ENCODE peak calls at places on chromosome 5, in five cellular contexts. One of them, this sample, is unnamed.

GRCh38 chr5:157559301-157559700 is 16.3 kb downstream of the ADAM19 start:
- DNase-seq in ovary: no peak
- DNase-seq in keratinocyte: peak; percentile 36
- DNase-seq in progenitor cell of endocrine pancreas: no peak
- DNase-seq in NB4: no peak
- DNase-seq in this sample: peak; percentile 93

GRCh38 chr5:117077142-117077541 is 502.5 kb upstream of the SEMA6A start:
- DNase-seq in ovary: no peak
- DNase-seq in NB4: peak; percentile 14
- DNase-seq in keratinocyte: no peak
- DNase-seq in progenitor cell of endocrine pancreas: no peak
- DNase-seq in this sample: no peak

GRCh38 chr5:155633338-155633957 is 619.9 kb downstream of the KIF4B start:
- DNase-seq in progenitor cell of endocrine pancreas: no peak
- DNase-seq in ovary: no peak
- DNase-seq in keratinocyte: no peak
- DNase-seq in NB4: no peak
- DNase-seq in this sample: no peak

GRCh38 chr5:62466228-62466627 is 53.7 kb downstream of the IPO11 start:
- DNase-seq in keratinocyte: no peak
- DNase-seq in ovary: no peak
- DNase-seq in progenitor cell of endocrine pancreas: no peak
- DNase-seq in NB4: no peak
- DNase-seq in this sample: peak; percentile 31

GRCh38 chr5:38500861-38501260 is 55.6 kb downstream of the LIFR start:
- DNase-seq in progenitor cell of endocrine pancreas: no peak
- DNase-seq in keratinocyte: no peak
- DNase-seq in ovary: no peak
- DNase-seq in NB4: no peak
- DNase-seq in this sample: peak; percentile 62

GRCh38 chr5:111013011-111013410 is 58.5 kb upstream of the TSLP start:
- DNase-seq in keratinocyte: no peak
- DNase-seq in NB4: no peak
- DNase-seq in ovary: no peak
- DNase-seq in progenitor cell of endocrine pancreas: no peak
- DNase-seq in this sample: no peak

GRCh38 chr5:57117601-57118000 is 56.3 kb upstream of the GPBP1 start:
- DNase-seq in keratinocyte: no peak
- DNase-seq in ovary: no peak
- DNase-seq in progenitor cell of endocrine pancreas: no peak
- DNase-seq in NB4: peak; percentile 72
- DNase-seq in this sample: no peak

GRCh38 chr5:30849801-30850370 is 343.6 kb upstream of the CDH6 start:
- DNase-seq in ovary: no peak
- DNase-seq in NB4: no peak
- DNase-seq in keratinocyte: no peak
- DNase-seq in progenitor cell of endocrine pancreas: no peak
- DNase-seq in this sample: no peak

GRCh38 chr5:151085517-151086031 is 4.7 kb upstream of the TNIP1 start:
- DNase-seq in NB4: no peak
- DNase-seq in ovary: peak; percentile 50
- DNase-seq in progenitor cell of endocrine pancreas: no peak
- DNase-seq in keratinocyte: no peak
- DNase-seq in this sample: peak; percentile 38

GRCh38 chr5:8247485-8247884 is 378.5 kb downstream of the MTRR start:
- DNase-seq in ovary: no peak
- DNase-seq in NB4: no peak
- DNase-seq in progenitor cell of endocrine pancreas: no peak
- DNase-seq in keratinocyte: no peak
- DNase-seq in this sample: no peak

GRCh38 chr5:1227669-1228068 is 2.5 kb downstream of the SLC6A18 start:
- DNase-seq in keratinocyte: no peak
- DNase-seq in NB4: peak; percentile 61
- DNase-seq in progenitor cell of endocrine pancreas: no peak
- DNase-seq in ovary: no peak
- DNase-seq in this sample: peak; percentile 9

GRCh38 chr5:160254706-160255105 is 25.4 kb downstream of the FABP6 start:
- DNase-seq in keratinocyte: no peak
- DNase-seq in progenitor cell of endocrine pancreas: no peak
- DNase-seq in NB4: no peak
- DNase-seq in ovary: no peak
- DNase-seq in this sample: no peak

GRCh38 chr5:38916802-38917201 is 71.0 kb downstream of the OSMR start:
- DNase-seq in ovary: no peak
- DNase-seq in keratinocyte: no peak
- DNase-seq in progenitor cell of endocrine pancreas: no peak
- DNase-seq in NB4: no peak
- DNase-seq in this sample: no peak

GRCh38 chr5:150036513-150036912 is 36.0 kb downstream of the HMGXB3 start:
- DNase-seq in progenitor cell of endocrine pancreas: no peak
- DNase-seq in ovary: no peak
- DNase-seq in keratinocyte: peak; percentile 83
- DNase-seq in NB4: no peak
- DNase-seq in this sample: peak; percentile 96

GRCh38 chr5:140214831-140215230 is 39.8 kb downstream of the CYSTM1 start:
- DNase-seq in progenitor cell of endocrine pancreas: no peak
- DNase-seq in keratinocyte: no peak
- DNase-seq in ovary: no peak
- DNase-seq in NB4: peak; percentile 83
- DNase-seq in this sample: peak; percentile 87

GRCh38 chr5:56306433-56307150 is 73.5 kb upstream of the ANKRD55 start:
- DNase-seq in NB4: no peak
- DNase-seq in keratinocyte: no peak
- DNase-seq in ovary: no peak
- DNase-seq in progenitor cell of endocrine pancreas: no peak
- DNase-seq in this sample: no peak

GRCh38 chr5:75341934-75342333 is 4.9 kb downstream of the HMGCR start:
- DNase-seq in keratinocyte: no peak
- DNase-seq in progenitor cell of endocrine pancreas: no peak
- DNase-seq in ovary: no peak
- DNase-seq in NB4: no peak
- DNase-seq in this sample: no peak

GRCh38 chr5:38616061-38616460 is 59.6 kb upstream of the LIFR start:
- DNase-seq in progenitor cell of endocrine pancreas: no peak
- DNase-seq in keratinocyte: no peak
- DNase-seq in NB4: no peak
- DNase-seq in ovary: no peak
- DNase-seq in this sample: peak; percentile 91

GRCh38 chr5:133247881-133248642 is 196.2 kb downstream of the HSPA4 start:
- DNase-seq in NB4: peak; percentile 44
- DNase-seq in keratinocyte: no peak
- DNase-seq in progenitor cell of endocrine pancreas: peak; percentile 41
- DNase-seq in ovary: no peak
- DNase-seq in this sample: peak; percentile 3

GRCh38 chr5:167916706-167917105 is 374.7 kb upstream of the WWC1 start:
- DNase-seq in ovary: peak; percentile 39
- DNase-seq in keratinocyte: no peak
- DNase-seq in NB4: no peak
- DNase-seq in progenitor cell of endocrine pancreas: no peak
- DNase-seq in this sample: peak; percentile 76

GRCh38 chr5:169599451-169599850 is 15.9 kb downstream of the SPDL1 start:
- DNase-seq in ovary: no peak
- DNase-seq in progenitor cell of endocrine pancreas: no peak
- DNase-seq in keratinocyte: no peak
- DNase-seq in NB4: no peak
- DNase-seq in this sample: no peak

GRCh38 chr5:168648576-168648975 is 69.4 kb upstream of the PANK3 start:
- DNase-seq in ovary: no peak
- DNase-seq in progenitor cell of endocrine pancreas: no peak
- DNase-seq in NB4: no peak
- DNase-seq in keratinocyte: no peak
- DNase-seq in this sample: no peak

GRCh38 chr5:80705801-80706200 is 51.0 kb upstream of the DHFR start:
- DNase-seq in keratinocyte: no peak
- DNase-seq in progenitor cell of endocrine pancreas: no peak
- DNase-seq in NB4: no peak
- DNase-seq in ovary: no peak
- DNase-seq in this sample: no peak

GRCh38 chr5:22521521-22521920 is 331.6 kb downstream of the CDH12 start:
- DNase-seq in NB4: peak; percentile 2
- DNase-seq in keratinocyte: no peak
- DNase-seq in progenitor cell of endocrine pancreas: no peak
- DNase-seq in ovary: no peak
- DNase-seq in this sample: no peak

GRCh38 chr5:74400067-74400466 is 240.5 kb downstream of the ENC1 start:
- DNase-seq in ovary: peak; percentile 57
- DNase-seq in NB4: no peak
- DNase-seq in keratinocyte: no peak
- DNase-seq in progenitor cell of endocrine pancreas: no peak
- DNase-seq in this sample: no peak

GRCh38 chr5:119117237-119117636 is 46.4 kb downstream of the DMXL1 start:
- DNase-seq in keratinocyte: no peak
- DNase-seq in ovary: no peak
- DNase-seq in progenitor cell of endocrine pancreas: no peak
- DNase-seq in NB4: no peak
- DNase-seq in this sample: no peak

GRCh38 chr5:122352331-122352730 is 40.3 kb downstream of the SNCAIP start:
- DNase-seq in NB4: no peak
- DNase-seq in keratinocyte: no peak
- DNase-seq in ovary: no peak
- DNase-seq in progenitor cell of endocrine pancreas: no peak
- DNase-seq in this sample: peak; percentile 72

GRCh38 chr5:94672746-94673145 is 54.3 kb downstream of the SLF1 start:
- DNase-seq in progenitor cell of endocrine pancreas: no peak
- DNase-seq in ovary: no peak
- DNase-seq in keratinocyte: no peak
- DNase-seq in NB4: no peak
- DNase-seq in this sample: no peak

GRCh38 chr5:174698156-174698555 is 26.2 kb upstream of the MSX2 start:
- DNase-seq in NB4: no peak
- DNase-seq in keratinocyte: no peak
- DNase-seq in progenitor cell of endocrine pancreas: no peak
- DNase-seq in ovary: no peak
- DNase-seq in this sample: no peak
- TF ChIP-seq CTCF in NB4: no peak
- TF ChIP-seq CTCF in keratinocyte: no peak
- TF ChIP-seq CTCF in progenitor cell of endocrine pancreas: peak; percentile 38
- TF ChIP-seq CTCF in ovary: no peak
- TF ChIP-seq CTCF in this sample: peak; percentile 1

DNA sequence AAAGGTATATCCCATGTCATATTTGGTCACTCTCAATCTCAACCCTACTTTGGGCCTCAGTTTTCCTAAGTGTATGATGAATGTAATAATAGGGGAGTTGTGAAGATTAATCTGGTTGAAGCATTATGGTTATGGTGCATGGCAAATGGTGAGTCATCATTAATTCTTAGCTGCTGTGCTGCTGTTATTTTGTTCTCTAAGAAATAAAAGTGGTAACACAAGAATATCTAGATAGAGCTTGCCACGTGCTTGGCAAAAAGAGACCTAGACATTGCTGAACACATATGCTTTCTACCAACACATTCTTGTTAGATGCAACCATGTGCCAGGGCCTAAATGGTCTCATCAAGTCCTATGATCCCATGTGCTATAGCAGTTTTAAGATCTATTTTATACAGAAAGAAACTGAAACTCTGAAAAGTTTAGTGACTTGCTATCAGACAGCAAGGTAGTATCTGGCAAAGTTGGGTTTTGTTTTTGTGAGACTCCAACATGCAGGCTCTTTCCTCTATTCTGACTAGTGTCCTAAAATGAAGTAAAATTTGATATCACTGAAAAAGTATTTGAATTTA is 699.9 kb upstream of the MEF2C start:
- DNase-seq in ovary: no peak
- DNase-seq in keratinocyte: peak; percentile 5
- DNase-seq in progenitor cell of endocrine pancreas: no peak
- DNase-seq in NB4: no peak
- DNase-seq in this sample: peak; percentile 12
- TF ChIP-seq CTCF in ovary: no peak
- TF ChIP-seq CTCF in keratinocyte: no peak
- TF ChIP-seq CTCF in progenitor cell of endocrine pancreas: no peak
- TF ChIP-seq CTCF in NB4: no peak
- TF ChIP-seq CTCF in this sample: no peak

DNA sequence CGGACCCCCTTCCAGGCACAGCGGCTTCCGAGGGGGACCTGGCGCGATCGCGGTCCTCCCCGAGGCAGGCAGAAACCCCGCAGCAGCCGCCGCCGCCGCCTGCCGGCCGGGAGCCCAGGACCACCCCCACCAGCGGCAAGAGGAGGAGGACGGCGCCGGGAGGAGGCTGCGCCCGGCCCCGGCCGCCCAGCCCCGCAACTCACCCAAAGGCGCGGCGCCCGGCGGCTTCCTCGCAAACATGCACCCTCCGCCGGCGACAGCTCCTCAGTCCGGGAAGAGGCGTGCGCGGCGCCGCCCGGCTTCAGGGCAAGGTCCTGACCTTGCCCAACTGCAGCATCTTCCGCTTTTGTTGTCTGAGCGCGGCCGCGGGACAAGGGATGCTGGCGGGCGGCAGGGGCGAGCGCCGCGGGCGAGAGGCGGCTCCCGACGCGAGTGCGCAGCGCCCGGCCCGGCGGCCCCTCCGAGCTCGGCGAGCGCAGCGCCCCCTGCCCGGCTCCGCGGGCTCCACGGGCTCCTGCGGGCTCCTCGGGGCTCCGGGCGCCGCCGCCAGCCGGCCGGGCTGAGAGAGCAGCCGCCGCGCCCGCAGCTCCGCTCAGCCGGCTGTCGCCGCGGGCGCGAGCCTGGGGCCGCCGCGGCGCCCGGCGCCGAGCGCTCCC is 504 bp downstream of the CTNND2 start:
- DNase-seq in progenitor cell of endocrine pancreas: peak; percentile 69
- DNase-seq in keratinocyte: no peak
- DNase-seq in NB4: no peak
- DNase-seq in ovary: no peak
- DNase-seq in this sample: no peak
- TF ChIP-seq CTCF in progenitor cell of endocrine pancreas: peak; percentile 47
- TF ChIP-seq CTCF in keratinocyte: no peak
- TF ChIP-seq CTCF in NB4: no peak
- TF ChIP-seq CTCF in ovary: no peak
- TF ChIP-seq CTCF in this sample: no peak

GRCh38 chr5:177487975-177488374 is 9.4 kb downstream of the PDLIM7 start:
- DNase-seq in ovary: no peak
- DNase-seq in NB4: peak; percentile 62
- DNase-seq in keratinocyte: no peak
- DNase-seq in progenitor cell of endocrine pancreas: no peak
- DNase-seq in this sample: no peak
- TF ChIP-seq CTCF in ovary: no peak
- TF ChIP-seq CTCF in NB4: peak; percentile 10
- TF ChIP-seq CTCF in keratinocyte: no peak
- TF ChIP-seq CTCF in progenitor cell of endocrine pancreas: no peak
- TF ChIP-seq CTCF in this sample: peak; percentile 3

GRCh38 chr5:142542906-142543305 is 143.0 kb downstream of the FGF1 start:
- DNase-seq in keratinocyte: no peak
- DNase-seq in ovary: no peak
- DNase-seq in NB4: no peak
- DNase-seq in progenitor cell of endocrine pancreas: no peak
- DNase-seq in this sample: peak; percentile 71
- TF ChIP-seq CTCF in keratinocyte: no peak
- TF ChIP-seq CTCF in ovary: no peak
- TF ChIP-seq CTCF in NB4: no peak
- TF ChIP-seq CTCF in progenitor cell of endocrine pancreas: no peak
- TF ChIP-seq CTCF in this sample: peak; percentile 42

GRCh38 chr5:124370601-124371000 is 375.8 kb downstream of the ZNF608 start:
- DNase-seq in keratinocyte: no peak
- DNase-seq in NB4: no peak
- DNase-seq in ovary: no peak
- DNase-seq in progenitor cell of endocrine pancreas: no peak
- DNase-seq in this sample: no peak
- TF ChIP-seq CTCF in keratinocyte: no peak
- TF ChIP-seq CTCF in NB4: no peak
- TF ChIP-seq CTCF in ovary: no peak
- TF ChIP-seq CTCF in progenitor cell of endocrine pancreas: no peak
- TF ChIP-seq CTCF in this sample: no peak